ENCODE peak calls at places on chromosomes 12 and 14, in four cellular contexts. A is IMR-90, O is H9, F is mesendoderm. V is an unnamed sample.

GRCh38 chr12:94225924-94226630 is 77.7 kb downstream of the PLXNC1 start:
- DNase-seq in A (no peak), O (peak; percentile 85), F (peak; percentile 61), V (peak; percentile 75)

GRCh38 chr14:68447581-68448281 is 345.1 kb downstream of the ZFP36L1 start:
- DNase-seq in O (no peak), A (no peak), F (no peak), V (no peak)

GRCh38 chr12:106445981-106446380 is 88.4 kb downstream of the POLR3B start:
- DNase-seq in A (no peak), O (no peak), F (no peak), V (no peak)

GRCh38 chr12:104480826-104481457 is 24.2 kb downstream of the CHST11 start:
- DNase-seq in O (no peak), A (peak; percentile 79), F (no peak), V (no peak)

GRCh38 chr14:98137626-98138025 is 1134.4 kb downstream of the BCL11B start:
- DNase-seq in F (no peak), O (no peak), A (no peak), V (no peak)

GRCh38 chr12:48002773-48003218 is 1.5 kb downstream of the COL2A1 start:
- DNase-seq in O (no peak), A (peak; percentile 31), F (peak; percentile 45), V (no peak)

GRCh38 chr14:99517046-99517642 is 35.9 kb downstream of the CCNK start:
- DNase-seq in A (no peak), O (peak; percentile 33), F (no peak), V (no peak)

GRCh38 chr12:207804-208203 is 6.2 kb downstream of the SLC6A12 start:
- DNase-seq in O (no peak), F (no peak), A (no peak), V (no peak)

GRCh38 chr12:3225154-3225795 is 148.1 kb downstream of the TSPAN9 start:
- DNase-seq in A (peak; percentile 92), F (no peak), O (no peak), V (no peak)

GRCh38 chr12:132710062-132710421 is 600 bp upstream of the PGAM5 start:
- DNase-seq in O (no peak), F (no peak), A (no peak), V (no peak)

GRCh38 chr12:15152864-15153263 is 68.4 kb downstream of the RERG start:
- DNase-seq in F (no peak), O (no peak), A (peak; percentile 30), V (no peak)

GRCh38 chr12:86950043-86950838 is 694.0 kb upstream of the MGAT4C start:
- DNase-seq in O (no peak), A (no peak), F (no peak), V (no peak)

GRCh38 chr14:100679707-100680438 is 46.8 kb upstream of the DLK1 start:
- DNase-seq in O (no peak), A (peak; percentile 73), F (no peak), V (no peak)

GRCh38 chr14:21860172-21860571 is 186.6 kb upstream of the OR4E1 start:
- DNase-seq in A (no peak), F (peak; percentile 75), O (peak; percentile 57), V (peak; percentile 67)

GRCh38 chr12:3527181-3527580 is 36.2 kb downstream of the PRMT8 start:
- DNase-seq in O (no peak), F (no peak), A (peak; percentile 60), V (no peak)

GRCh38 chr12:68406134-68406576 is 74.0 kb upstream of the MDM1 start:
- DNase-seq in A (peak; percentile 82), F (peak; percentile 48), O (peak; percentile 43), V (peak; percentile 51)

GRCh38 chr12:109716092-109716479 is 2.5 kb downstream of the FAM222A start:
- DNase-seq in A (no peak), O (no peak), F (no peak), V (no peak)
- H4K5ac ChIP-seq in A (no peak overlapping the region), O (no peak overlapping the region), F (no peak overlapping the region), V (no peak overlapping the region)

DNA sequence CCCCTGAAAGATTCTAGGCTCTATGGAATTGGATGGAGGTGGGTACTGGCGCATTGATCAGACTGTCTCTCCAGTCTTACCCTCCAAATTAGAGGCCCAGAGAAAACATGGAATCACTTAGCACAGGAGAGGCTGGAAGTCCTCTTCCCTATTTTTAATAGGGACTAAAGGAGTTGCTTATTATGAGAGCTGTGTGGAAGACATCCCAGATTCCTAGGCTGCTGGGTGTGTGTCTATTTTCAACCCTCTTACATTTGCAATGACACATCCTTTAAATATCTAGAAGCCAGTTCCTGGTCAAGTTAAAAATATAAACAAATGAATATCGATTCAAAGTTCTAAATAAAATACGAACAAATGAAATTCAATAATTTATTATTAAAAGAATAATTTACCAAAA is 58.3 kb upstream of the ARID2 start:
- DNase-seq in A (peak; percentile 79), F (no peak), O (no peak), V (no peak)
- H4K5ac ChIP-seq in A (no peak overlapping the region), F (no peak overlapping the region), O (no peak overlapping the region), V (no peak overlapping the region)

GRCh38 chr12:81798294-81798693 is 39.1 kb upstream of the PPFIA2 start:
- DNase-seq in A (no peak), F (peak; percentile 32), O (peak; percentile 48), V (no peak)
- H4K5ac ChIP-seq in A (no peak overlapping the region), F (no peak overlapping the region), O (no peak overlapping the region), V (no peak overlapping the region)

GRCh38 chr12:110180591-110181005 is 56.4 kb downstream of the IFT81 start:
- DNase-seq in A (peak; percentile 51), F (no peak), O (no peak), V (no peak)
- H4K5ac ChIP-seq in A (peak overlapping the region; percentile 90), F (no peak overlapping the region), O (no peak overlapping the region), V (no peak overlapping the region)

GRCh38 chr14:74255281-74255680 is 16.0 kb downstream of the VSX2 start:
- DNase-seq in F (no peak), A (no peak), O (no peak), V (no peak)
- H4K5ac ChIP-seq in F (no peak overlapping the region), A (no peak overlapping the region), O (no peak overlapping the region), V (no peak overlapping the region)

GRCh38 chr14:71414631-71415403 is 507.6 kb downstream of the PCNX1 start:
- DNase-seq in A (peak; percentile 71), F (no peak), O (no peak), V (no peak)
- H4K5ac ChIP-seq in A (peak overlapping the region; percentile 92), F (no peak overlapping the region), O (no peak overlapping the region), V (no peak overlapping the region)

GRCh38 chr14:51562816-51563215 is 88.9 kb upstream of the FRMD6 start:
- DNase-seq in F (no peak), A (peak; percentile 68), O (no peak), V (no peak)

GRCh38 chr14:51563560-51563959 is 88.2 kb upstream of the FRMD6 start:
- DNase-seq in F (no peak), A (peak; percentile 74), O (no peak), V (no peak)

GRCh38 chr14:51566831-51567582 is 84.7 kb upstream of the FRMD6 start:
- DNase-seq in O (no peak), F (no peak), A (no peak), V (no peak)

GRCh38 chr14:51564460-51564859 is 87.2 kb upstream of the FRMD6 start:
- DNase-seq in F (no peak), A (no peak), O (no peak), V (no peak)

DNA sequence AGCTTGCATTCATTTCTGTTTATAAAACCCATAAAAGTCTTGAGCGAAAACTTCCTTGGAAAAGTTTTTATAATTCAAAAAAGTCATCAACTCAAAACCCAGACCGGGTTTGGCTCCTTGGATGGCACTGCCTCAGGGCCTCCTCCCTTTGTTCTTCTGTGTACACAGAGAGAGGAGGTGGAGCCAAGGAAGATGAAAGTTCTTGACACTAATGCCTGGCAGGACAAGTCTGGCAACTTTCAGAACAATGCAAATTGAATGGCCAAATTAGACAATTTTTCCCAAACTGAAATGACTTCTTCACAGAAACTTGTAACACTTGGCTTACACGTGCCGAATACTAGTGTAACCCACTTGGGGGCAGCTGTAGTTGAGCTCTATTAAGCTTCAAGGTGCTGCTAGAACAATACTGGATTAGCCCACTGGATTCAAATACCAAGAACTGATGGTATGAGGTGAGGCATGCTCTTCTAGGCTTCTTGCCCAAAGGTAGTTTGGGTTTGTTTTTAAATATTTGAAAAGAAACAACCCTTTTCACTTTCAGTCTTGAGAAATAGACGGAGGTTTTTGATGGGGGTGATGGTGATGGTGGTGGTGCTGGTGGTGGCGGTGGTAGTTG is 86.6 kb upstream of the FRMD6 start:
- DNase-seq in A (no peak), F (no peak), O (no peak), V (no peak)
- H4K5ac ChIP-seq in A (peak overlapping the region; percentile 61), F (no peak overlapping the region), O (no peak overlapping the region), V (no peak overlapping the region)

GRCh38 chr14:103127356-103127755 is 4.1 kb downstream of the TNFAIP2 start:
- DNase-seq in A (no peak), F (no peak), O (no peak), V (peak; percentile 70)

GRCh38 chr14:103128631-103129300 is 5.5 kb downstream of the TNFAIP2 start:
- DNase-seq in A (no peak), F (no peak), O (no peak), V (no peak)

GRCh38 chr14:103126873-103127304 is 3.6 kb downstream of the TNFAIP2 start:
- DNase-seq in F (peak; percentile 90), A (no peak), O (peak; percentile 82), V (peak; percentile 83)

GRCh38 chr14:103129301-103130016 is 6.2 kb downstream of the TNFAIP2 start:
- DNase-seq in O (no peak), F (peak; percentile 50), A (no peak), V (no peak)

DNA sequence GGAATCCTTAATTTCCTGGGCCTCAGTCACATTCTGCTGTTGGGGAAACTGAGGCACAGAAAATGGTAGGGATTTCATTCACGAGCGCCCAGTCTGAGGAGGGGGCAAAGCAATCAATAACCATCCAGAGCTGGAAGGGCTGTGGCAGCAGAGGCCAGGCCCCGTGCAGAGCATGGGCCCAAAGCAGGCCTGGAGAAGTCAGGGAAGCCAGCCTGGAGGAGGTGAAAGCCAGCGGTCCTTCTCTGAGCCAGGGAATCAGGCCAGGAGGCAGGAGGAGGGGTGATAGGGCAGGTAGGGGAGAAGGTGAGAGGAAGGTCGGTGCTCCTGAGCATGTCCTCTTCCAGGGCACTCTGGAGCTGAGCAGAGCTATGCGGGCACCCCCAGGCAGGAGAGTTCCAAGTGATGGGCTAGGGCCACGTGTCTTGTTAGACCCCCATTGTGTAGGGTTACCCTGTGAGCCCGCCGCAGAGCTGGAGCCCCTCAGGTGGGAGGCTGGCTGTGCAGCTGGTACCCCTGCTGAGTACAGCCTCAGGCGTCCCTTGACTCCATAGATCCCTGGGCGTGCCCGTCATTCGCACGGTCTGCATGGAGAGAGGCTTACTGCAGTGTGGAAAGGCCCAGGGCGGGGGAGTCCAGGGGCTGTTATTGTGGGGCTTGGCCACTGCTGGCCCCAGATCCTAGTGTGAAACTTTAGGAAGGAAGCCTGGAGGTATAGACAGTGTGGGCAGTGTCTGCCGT is 4.8 kb downstream of the TNFAIP2 start:
- DNase-seq in A (no peak), F (no peak), O (no peak), V (no peak)
- H4K5ac ChIP-seq in A (no peak overlapping the region), F (no peak overlapping the region), O (no peak overlapping the region), V (no peak overlapping the region)

V was measured in H1.